ENCODE peak calls at places on chromosomes 2 and 18, in eight cellular contexts. One of them, this sample, is unnamed. For H3K4me1, the result is how much of the 10 kb centered on the place peaks cover.

GRCh38 chr2:24052951-24053350 is 3.4 kb downstream of the FKBP1B start:
- DNase-seq in adipocyte: no peak
- DNase-seq in left ventricle myocardium inferior: no peak
- DNase-seq in tibial artery: no peak
- DNase-seq in GM23338: no peak
- DNase-seq in CD8-positive, alpha-beta memory T cell: no peak
- DNase-seq in neuronal stem cell: no peak
- DNase-seq in cardiac muscle cell: no peak
- DNase-seq in this sample: no peak

GRCh38 chr2:136135924-136136906 is 18.3 kb upstream of the CXCR4 start:
- DNase-seq in CD8-positive, alpha-beta memory T cell: peak
- DNase-seq in GM23338: no peak
- DNase-seq in neuronal stem cell: no peak
- DNase-seq in left ventricle myocardium inferior: no peak
- DNase-seq in cardiac muscle cell: peak
- DNase-seq in tibial artery: no peak
- DNase-seq in adipocyte: no peak
- DNase-seq in this sample: no peak

GRCh38 chr2:201909348-201909747 is 103.0 kb downstream of the CDK15 start:
- DNase-seq in tibial artery: no peak
- DNase-seq in left ventricle myocardium inferior: no peak
- DNase-seq in adipocyte: peak
- DNase-seq in GM23338: no peak
- DNase-seq in neuronal stem cell: no peak
- DNase-seq in CD8-positive, alpha-beta memory T cell: no peak
- DNase-seq in cardiac muscle cell: peak
- DNase-seq in this sample: no peak

GRCh38 chr18:45670281-45670962 is 53.6 kb upstream of the SLC14A1 start:
- DNase-seq in left ventricle myocardium inferior: no peak
- DNase-seq in tibial artery: peak
- DNase-seq in CD8-positive, alpha-beta memory T cell: peak
- DNase-seq in cardiac muscle cell: peak
- DNase-seq in neuronal stem cell: no peak
- DNase-seq in adipocyte: no peak
- DNase-seq in GM23338: no peak
- DNase-seq in this sample: no peak

GRCh38 chr2:118295592-118296390 is 207.5 kb downstream of the INSIG2 start:
- DNase-seq in GM23338: no peak
- DNase-seq in tibial artery: no peak
- DNase-seq in cardiac muscle cell: no peak
- DNase-seq in left ventricle myocardium inferior: no peak
- DNase-seq in CD8-positive, alpha-beta memory T cell: no peak
- DNase-seq in neuronal stem cell: no peak
- DNase-seq in adipocyte: no peak
- DNase-seq in this sample: no peak

GRCh38 chr2:51781691-51782090 is 749.8 kb upstream of the NRXN1 start:
- DNase-seq in tibial artery: no peak
- DNase-seq in cardiac muscle cell: no peak
- DNase-seq in left ventricle myocardium inferior: no peak
- DNase-seq in GM23338: no peak
- DNase-seq in CD8-positive, alpha-beta memory T cell: no peak
- DNase-seq in neuronal stem cell: no peak
- DNase-seq in adipocyte: no peak
- DNase-seq in this sample: no peak

GRCh38 chr2:134272831-134273230 is 19.0 kb downstream of the MGAT5 start:
- DNase-seq in neuronal stem cell: no peak
- DNase-seq in left ventricle myocardium inferior: no peak
- DNase-seq in CD8-positive, alpha-beta memory T cell: no peak
- DNase-seq in GM23338: no peak
- DNase-seq in tibial artery: no peak
- DNase-seq in adipocyte: no peak
- DNase-seq in cardiac muscle cell: no peak
- DNase-seq in this sample: no peak

GRCh38 chr2:134287323-134287722 is 33.5 kb downstream of the MGAT5 start:
- DNase-seq in CD8-positive, alpha-beta memory T cell: no peak
- DNase-seq in neuronal stem cell: no peak
- DNase-seq in left ventricle myocardium inferior: no peak
- DNase-seq in adipocyte: no peak
- DNase-seq in cardiac muscle cell: no peak
- DNase-seq in tibial artery: no peak
- DNase-seq in GM23338: no peak
- DNase-seq in this sample: no peak

GRCh38 chr2:65402339-65402738 is 30.1 kb downstream of the SPRED2 start:
- DNase-seq in tibial artery: no peak
- DNase-seq in CD8-positive, alpha-beta memory T cell: no peak
- DNase-seq in adipocyte: peak
- DNase-seq in left ventricle myocardium inferior: no peak
- DNase-seq in GM23338: no peak
- DNase-seq in neuronal stem cell: no peak
- DNase-seq in cardiac muscle cell: no peak
- DNase-seq in this sample: no peak

GRCh38 chr18:3048121-3048520 is 35.2 kb upstream of the LPIN2 start:
- DNase-seq in GM23338: no peak
- DNase-seq in left ventricle myocardium inferior: no peak
- DNase-seq in cardiac muscle cell: no peak
- DNase-seq in neuronal stem cell: no peak
- DNase-seq in adipocyte: no peak
- DNase-seq in tibial artery: no peak
- DNase-seq in CD8-positive, alpha-beta memory T cell: no peak
- DNase-seq in this sample: no peak

GRCh38 chr2:183207110-183207509 is 82.9 kb downstream of the NUP35 start:
- DNase-seq in tibial artery: no peak
- DNase-seq in CD8-positive, alpha-beta memory T cell: no peak
- DNase-seq in adipocyte: peak
- DNase-seq in cardiac muscle cell: peak
- DNase-seq in neuronal stem cell: no peak
- DNase-seq in GM23338: peak
- DNase-seq in left ventricle myocardium inferior: no peak
- DNase-seq in this sample: no peak

GRCh38 chr2:220959391-220959802 is 612.7 kb downstream of the EPHA4 start:
- DNase-seq in adipocyte: peak
- DNase-seq in GM23338: no peak
- DNase-seq in left ventricle myocardium inferior: peak
- DNase-seq in CD8-positive, alpha-beta memory T cell: no peak
- DNase-seq in cardiac muscle cell: no peak
- DNase-seq in neuronal stem cell: no peak
- DNase-seq in tibial artery: peak
- DNase-seq in this sample: no peak

GRCh38 chr2:149068996-149069888 is 30.7 kb downstream of the LYPD6B start:
- DNase-seq in adipocyte: peak
- DNase-seq in GM23338: no peak
- DNase-seq in cardiac muscle cell: peak
- DNase-seq in left ventricle myocardium inferior: no peak
- DNase-seq in tibial artery: no peak
- DNase-seq in CD8-positive, alpha-beta memory T cell: peak
- DNase-seq in neuronal stem cell: no peak
- DNase-seq in this sample: no peak

GRCh38 chr18:35580748-35581534 is 599 bp upstream of the GALNT1 start:
- DNase-seq in left ventricle myocardium inferior: peak
- DNase-seq in neuronal stem cell: peak
- DNase-seq in adipocyte: peak
- DNase-seq in cardiac muscle cell: peak
- DNase-seq in CD8-positive, alpha-beta memory T cell: peak
- DNase-seq in tibial artery: peak
- DNase-seq in GM23338: peak
- DNase-seq in this sample: peak

GRCh38 chr2:64978514-64979268 is 10.5 kb upstream of the SLC1A4 start:
- DNase-seq in adipocyte: peak
- DNase-seq in GM23338: peak
- DNase-seq in tibial artery: no peak
- DNase-seq in cardiac muscle cell: peak
- DNase-seq in neuronal stem cell: no peak
- DNase-seq in CD8-positive, alpha-beta memory T cell: no peak
- DNase-seq in left ventricle myocardium inferior: no peak
- DNase-seq in this sample: peak

GRCh38 chr2:133737597-133737996 is 169.3 kb upstream of the NCKAP5 start:
- DNase-seq in neuronal stem cell: no peak
- DNase-seq in cardiac muscle cell: no peak
- DNase-seq in left ventricle myocardium inferior: no peak
- DNase-seq in GM23338: no peak
- DNase-seq in tibial artery: no peak
- DNase-seq in CD8-positive, alpha-beta memory T cell: no peak
- DNase-seq in adipocyte: peak
- DNase-seq in this sample: no peak

GRCh38 chr2:33509908-33510588 is 33.6 kb downstream of the RASGRP3 start:
- DNase-seq in CD8-positive, alpha-beta memory T cell: no peak
- DNase-seq in cardiac muscle cell: no peak
- DNase-seq in left ventricle myocardium inferior: no peak
- DNase-seq in neuronal stem cell: no peak
- DNase-seq in tibial artery: no peak
- DNase-seq in adipocyte: no peak
- DNase-seq in GM23338: no peak
- DNase-seq in this sample: no peak
- H3K4me3 ChIP-seq in CD8-positive, alpha-beta memory T cell: no peak
- H3K4me3 ChIP-seq in cardiac muscle cell: no peak
- H3K4me3 ChIP-seq in left ventricle myocardium inferior: no peak
- H3K4me3 ChIP-seq in neuronal stem cell: no peak
- H3K4me3 ChIP-seq in tibial artery: no peak
- H3K4me3 ChIP-seq in adipocyte: no peak
- H3K4me3 ChIP-seq in GM23338: no peak
- H3K4me3 ChIP-seq in this sample: no peak

GRCh38 chr2:218888341-218888740 is 7.7 kb downstream of the WNT10A start:
- DNase-seq in adipocyte: no peak
- DNase-seq in cardiac muscle cell: no peak
- DNase-seq in GM23338: no peak
- DNase-seq in neuronal stem cell: no peak
- DNase-seq in tibial artery: peak
- DNase-seq in left ventricle myocardium inferior: no peak
- DNase-seq in CD8-positive, alpha-beta memory T cell: no peak
- DNase-seq in this sample: no peak
- H3K4me1 ChIP-seq in adipocyte: under half
- H3K4me1 ChIP-seq in cardiac muscle cell: under half
- H3K4me1 ChIP-seq in GM23338: under half
- H3K4me1 ChIP-seq in neuronal stem cell: under half
- H3K4me1 ChIP-seq in tibial artery: under half
- H3K4me1 ChIP-seq in left ventricle myocardium inferior: under half
- H3K4me1 ChIP-seq in CD8-positive, alpha-beta memory T cell: under half
- H3K4me1 ChIP-seq in this sample: under half

GRCh38 chr2:17752892-17753802 is 463 bp downstream of the SMC6 start:
- DNase-seq in cardiac muscle cell: peak
- DNase-seq in CD8-positive, alpha-beta memory T cell: no peak
- DNase-seq in left ventricle myocardium inferior: peak
- DNase-seq in tibial artery: peak
- DNase-seq in GM23338: peak
- DNase-seq in neuronal stem cell: no peak
- DNase-seq in adipocyte: peak
- DNase-seq in this sample: peak

GRCh38 chr2:17754773-17755425 is 961 bp downstream of the GEN1 start:
- DNase-seq in left ventricle myocardium inferior: no peak
- DNase-seq in CD8-positive, alpha-beta memory T cell: no peak
- DNase-seq in adipocyte: peak
- DNase-seq in neuronal stem cell: no peak
- DNase-seq in GM23338: no peak
- DNase-seq in cardiac muscle cell: peak
- DNase-seq in tibial artery: no peak
- DNase-seq in this sample: peak

GRCh38 chr2:17749753-17750438 is 3.7 kb downstream of the SMC6 start:
- DNase-seq in left ventricle myocardium inferior: no peak
- DNase-seq in GM23338: no peak
- DNase-seq in tibial artery: no peak
- DNase-seq in CD8-positive, alpha-beta memory T cell: no peak
- DNase-seq in neuronal stem cell: no peak
- DNase-seq in cardiac muscle cell: no peak
- DNase-seq in adipocyte: no peak
- DNase-seq in this sample: no peak

GRCh38 chr2:17753803-17754663 is at the start of the genes GEN1 and SMC6:
- DNase-seq in GM23338: peak
- DNase-seq in tibial artery: peak
- DNase-seq in neuronal stem cell: peak
- DNase-seq in CD8-positive, alpha-beta memory T cell: peak
- DNase-seq in adipocyte: peak
- DNase-seq in cardiac muscle cell: peak
- DNase-seq in left ventricle myocardium inferior: peak
- DNase-seq in this sample: peak

DNA sequence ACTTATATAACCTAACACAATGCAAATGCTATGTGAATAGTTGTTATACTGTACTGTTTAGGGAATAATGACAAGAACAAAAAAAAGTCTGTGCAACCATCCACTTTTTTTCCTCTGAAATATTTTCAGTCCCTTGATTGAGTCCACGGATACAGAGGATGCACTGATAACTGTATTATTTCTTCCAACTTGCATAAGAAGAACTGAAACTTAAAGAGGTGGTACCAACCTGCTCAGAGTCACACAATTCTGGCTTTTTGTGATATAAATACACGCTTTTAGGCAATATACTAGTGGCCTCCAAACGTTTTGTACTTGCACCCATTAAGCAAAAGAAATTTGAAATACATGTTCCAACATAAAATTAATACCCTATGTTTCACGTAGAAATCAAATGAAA is 1.3 kb downstream of the SMC6 start:
- DNase-seq in CD8-positive, alpha-beta memory T cell: no peak
- DNase-seq in tibial artery: no peak
- DNase-seq in adipocyte: no peak
- DNase-seq in cardiac muscle cell: no peak
- DNase-seq in left ventricle myocardium inferior: no peak
- DNase-seq in GM23338: no peak
- DNase-seq in neuronal stem cell: no peak
- DNase-seq in this sample: no peak
- H3K4me3 ChIP-seq in CD8-positive, alpha-beta memory T cell: no peak
- H3K4me3 ChIP-seq in tibial artery: no peak
- H3K4me3 ChIP-seq in adipocyte: peak
- H3K4me3 ChIP-seq in cardiac muscle cell: peak
- H3K4me3 ChIP-seq in left ventricle myocardium inferior: peak
- H3K4me3 ChIP-seq in GM23338: peak
- H3K4me3 ChIP-seq in neuronal stem cell: peak
- H3K4me3 ChIP-seq in this sample: peak

GRCh38 chr2:12731701-12732280 is 15.1 kb downstream of the TRIB2 start:
- DNase-seq in left ventricle myocardium inferior: no peak
- DNase-seq in tibial artery: no peak
- DNase-seq in GM23338: peak
- DNase-seq in cardiac muscle cell: no peak
- DNase-seq in CD8-positive, alpha-beta memory T cell: no peak
- DNase-seq in neuronal stem cell: no peak
- DNase-seq in adipocyte: no peak
- DNase-seq in this sample: no peak
- H3K4me1 ChIP-seq in left ventricle myocardium inferior: half or more
- H3K4me1 ChIP-seq in tibial artery: half or more
- H3K4me1 ChIP-seq in GM23338: under half
- H3K4me1 ChIP-seq in cardiac muscle cell: under half
- H3K4me1 ChIP-seq in CD8-positive, alpha-beta memory T cell: half or more
- H3K4me1 ChIP-seq in neuronal stem cell: under half
- H3K4me1 ChIP-seq in adipocyte: under half
- H3K4me1 ChIP-seq in this sample: under half

GRCh38 chr2:38515155-38516074 is 87.3 kb downstream of the HNRNPLL start:
- DNase-seq in CD8-positive, alpha-beta memory T cell: no peak
- DNase-seq in adipocyte: no peak
- DNase-seq in neuronal stem cell: no peak
- DNase-seq in tibial artery: no peak
- DNase-seq in GM23338: no peak
- DNase-seq in left ventricle myocardium inferior: peak
- DNase-seq in cardiac muscle cell: peak
- DNase-seq in this sample: no peak
- H3K4me3 ChIP-seq in CD8-positive, alpha-beta memory T cell: no peak
- H3K4me3 ChIP-seq in adipocyte: peak
- H3K4me3 ChIP-seq in neuronal stem cell: no peak
- H3K4me3 ChIP-seq in tibial artery: peak
- H3K4me3 ChIP-seq in GM23338: no peak
- H3K4me3 ChIP-seq in left ventricle myocardium inferior: peak
- H3K4me3 ChIP-seq in cardiac muscle cell: no peak
- H3K4me3 ChIP-seq in this sample: no peak

This sample was measured in A673.